ENCODE peak calls at places on chromosomes 4 and X, in six cellular contexts. One of them, this sample, is unnamed.

GRCh38 chr4:19693949-19694597 is 557.6 kb upstream of the SLIT2 start:
- DNase-seq in activated CD8-positive, alpha-beta memory T cell treated with anti-CD3 and anti-CD28 coated beads, Interleukin-2, amount 50 U/mL, for 4 hours: no peak
- DNase-seq in stimulated activated CD4-positive, alpha-beta T cell treated with anti-CD3 and anti-CD28 coated beads, Interleukin-2, amount 100 ng/mL, for 48 hours: no peak
- DNase-seq in vagina: no peak
- DNase-seq in transverse colon: no peak
- DNase-seq in EL: no peak
- DNase-seq in this sample: no peak

GRCh38 chr4:90226734-90227133 is 99.5 kb downstream of the CCSER1 start:
- DNase-seq in activated CD8-positive, alpha-beta memory T cell treated with anti-CD3 and anti-CD28 coated beads, Interleukin-2, amount 50 U/mL, for 4 hours: no peak
- DNase-seq in stimulated activated CD4-positive, alpha-beta T cell treated with anti-CD3 and anti-CD28 coated beads, Interleukin-2, amount 100 ng/mL, for 48 hours: no peak
- DNase-seq in vagina: no peak
- DNase-seq in transverse colon: no peak
- DNase-seq in EL: peak
- DNase-seq in this sample: peak

GRCh38 chr4:118004088-118004487 is 30.2 kb upstream of the NDST3 start:
- DNase-seq in activated CD8-positive, alpha-beta memory T cell treated with anti-CD3 and anti-CD28 coated beads, Interleukin-2, amount 50 U/mL, for 4 hours: no peak
- DNase-seq in stimulated activated CD4-positive, alpha-beta T cell treated with anti-CD3 and anti-CD28 coated beads, Interleukin-2, amount 100 ng/mL, for 48 hours: no peak
- DNase-seq in vagina: no peak
- DNase-seq in transverse colon: no peak
- DNase-seq in EL: no peak
- DNase-seq in this sample: no peak

GRCh38 chrX:136061302-136061701 is 76.1 kb downstream of the SLC9A6 start:
- DNase-seq in activated CD8-positive, alpha-beta memory T cell treated with anti-CD3 and anti-CD28 coated beads, Interleukin-2, amount 50 U/mL, for 4 hours: no peak
- DNase-seq in stimulated activated CD4-positive, alpha-beta T cell treated with anti-CD3 and anti-CD28 coated beads, Interleukin-2, amount 100 ng/mL, for 48 hours: no peak
- DNase-seq in vagina: no peak
- DNase-seq in transverse colon: no peak
- DNase-seq in EL: no peak
- DNase-seq in this sample: no peak

GRCh38 chr4:75653845-75654503 is 19.2 kb downstream of the G3BP2 start:
- DNase-seq in activated CD8-positive, alpha-beta memory T cell treated with anti-CD3 and anti-CD28 coated beads, Interleukin-2, amount 50 U/mL, for 4 hours: no peak
- DNase-seq in stimulated activated CD4-positive, alpha-beta T cell treated with anti-CD3 and anti-CD28 coated beads, Interleukin-2, amount 100 ng/mL, for 48 hours: no peak
- DNase-seq in vagina: no peak
- DNase-seq in transverse colon: no peak
- DNase-seq in EL: peak
- DNase-seq in this sample: peak

GRCh38 chr4:27007507-27007906 is 146.9 kb downstream of the STIM2 start:
- DNase-seq in activated CD8-positive, alpha-beta memory T cell treated with anti-CD3 and anti-CD28 coated beads, Interleukin-2, amount 50 U/mL, for 4 hours: no peak
- DNase-seq in stimulated activated CD4-positive, alpha-beta T cell treated with anti-CD3 and anti-CD28 coated beads, Interleukin-2, amount 100 ng/mL, for 48 hours: no peak
- DNase-seq in vagina: no peak
- DNase-seq in transverse colon: no peak
- DNase-seq in EL: no peak
- DNase-seq in this sample: no peak

GRCh38 chr4:181970356-181970755 is 272.8 kb upstream of the TENM3 start:
- DNase-seq in activated CD8-positive, alpha-beta memory T cell treated with anti-CD3 and anti-CD28 coated beads, Interleukin-2, amount 50 U/mL, for 4 hours: no peak
- DNase-seq in stimulated activated CD4-positive, alpha-beta T cell treated with anti-CD3 and anti-CD28 coated beads, Interleukin-2, amount 100 ng/mL, for 48 hours: no peak
- DNase-seq in vagina: no peak
- DNase-seq in transverse colon: no peak
- DNase-seq in EL: no peak
- DNase-seq in this sample: no peak

GRCh38 chrX:116863029-116863428 is 400.3 kb upstream of the CT83 start:
- DNase-seq in activated CD8-positive, alpha-beta memory T cell treated with anti-CD3 and anti-CD28 coated beads, Interleukin-2, amount 50 U/mL, for 4 hours: no peak
- DNase-seq in stimulated activated CD4-positive, alpha-beta T cell treated with anti-CD3 and anti-CD28 coated beads, Interleukin-2, amount 100 ng/mL, for 48 hours: no peak
- DNase-seq in vagina: no peak
- DNase-seq in transverse colon: no peak
- DNase-seq in EL: no peak
- DNase-seq in this sample: no peak

GRCh38 chrX:108001218-108001814 is 19.1 kb upstream of the TEX13B start:
- DNase-seq in activated CD8-positive, alpha-beta memory T cell treated with anti-CD3 and anti-CD28 coated beads, Interleukin-2, amount 50 U/mL, for 4 hours: no peak
- DNase-seq in stimulated activated CD4-positive, alpha-beta T cell treated with anti-CD3 and anti-CD28 coated beads, Interleukin-2, amount 100 ng/mL, for 48 hours: no peak
- DNase-seq in vagina: no peak
- DNase-seq in transverse colon: no peak
- DNase-seq in EL: peak
- DNase-seq in this sample: peak

GRCh38 chr4:16952462-16952871 is 54.0 kb upstream of the LDB2 start:
- DNase-seq in activated CD8-positive, alpha-beta memory T cell treated with anti-CD3 and anti-CD28 coated beads, Interleukin-2, amount 50 U/mL, for 4 hours: no peak
- DNase-seq in stimulated activated CD4-positive, alpha-beta T cell treated with anti-CD3 and anti-CD28 coated beads, Interleukin-2, amount 100 ng/mL, for 48 hours: no peak
- DNase-seq in vagina: no peak
- DNase-seq in transverse colon: no peak
- DNase-seq in EL: no peak
- DNase-seq in this sample: peak

GRCh38 chr4:132548463-132548862 is 600.6 kb upstream of the PCDH10 start:
- DNase-seq in activated CD8-positive, alpha-beta memory T cell treated with anti-CD3 and anti-CD28 coated beads, Interleukin-2, amount 50 U/mL, for 4 hours: no peak
- DNase-seq in stimulated activated CD4-positive, alpha-beta T cell treated with anti-CD3 and anti-CD28 coated beads, Interleukin-2, amount 100 ng/mL, for 48 hours: no peak
- DNase-seq in vagina: no peak
- DNase-seq in transverse colon: no peak
- DNase-seq in EL: no peak
- DNase-seq in this sample: no peak

GRCh38 chrX:34884693-34885277 is 57.8 kb upstream of the FAM47B start:
- DNase-seq in activated CD8-positive, alpha-beta memory T cell treated with anti-CD3 and anti-CD28 coated beads, Interleukin-2, amount 50 U/mL, for 4 hours: no peak
- DNase-seq in stimulated activated CD4-positive, alpha-beta T cell treated with anti-CD3 and anti-CD28 coated beads, Interleukin-2, amount 100 ng/mL, for 48 hours: no peak
- DNase-seq in vagina: no peak
- DNase-seq in transverse colon: no peak
- DNase-seq in EL: peak
- DNase-seq in this sample: peak

GRCh38 chr4:7199771-7200441 is 7.6 kb downstream of the SORCS2 start:
- DNase-seq in activated CD8-positive, alpha-beta memory T cell treated with anti-CD3 and anti-CD28 coated beads, Interleukin-2, amount 50 U/mL, for 4 hours: no peak
- DNase-seq in stimulated activated CD4-positive, alpha-beta T cell treated with anti-CD3 and anti-CD28 coated beads, Interleukin-2, amount 100 ng/mL, for 48 hours: no peak
- DNase-seq in vagina: peak
- DNase-seq in transverse colon: no peak
- DNase-seq in EL: no peak
- DNase-seq in this sample: no peak

GRCh38 chrX:48972214-48973164 is 845 bp upstream of the KCND1 start:
- DNase-seq in activated CD8-positive, alpha-beta memory T cell treated with anti-CD3 and anti-CD28 coated beads, Interleukin-2, amount 50 U/mL, for 4 hours: no peak
- DNase-seq in stimulated activated CD4-positive, alpha-beta T cell treated with anti-CD3 and anti-CD28 coated beads, Interleukin-2, amount 100 ng/mL, for 48 hours: peak
- DNase-seq in vagina: no peak
- DNase-seq in transverse colon: peak
- DNase-seq in EL: peak
- DNase-seq in this sample: peak

GRCh38 chr4:184792950-184793555 is 32.7 kb downstream of the ACSL1 start:
- DNase-seq in activated CD8-positive, alpha-beta memory T cell treated with anti-CD3 and anti-CD28 coated beads, Interleukin-2, amount 50 U/mL, for 4 hours: peak
- DNase-seq in stimulated activated CD4-positive, alpha-beta T cell treated with anti-CD3 and anti-CD28 coated beads, Interleukin-2, amount 100 ng/mL, for 48 hours: peak
- DNase-seq in vagina: no peak
- DNase-seq in transverse colon: no peak
- DNase-seq in EL: peak
- DNase-seq in this sample: peak

GRCh38 chrX:111090458-111090857 is 5.5 kb upstream of the PAK3 start:
- DNase-seq in activated CD8-positive, alpha-beta memory T cell treated with anti-CD3 and anti-CD28 coated beads, Interleukin-2, amount 50 U/mL, for 4 hours: no peak
- DNase-seq in stimulated activated CD4-positive, alpha-beta T cell treated with anti-CD3 and anti-CD28 coated beads, Interleukin-2, amount 100 ng/mL, for 48 hours: no peak
- DNase-seq in vagina: no peak
- DNase-seq in transverse colon: no peak
- DNase-seq in EL: no peak
- DNase-seq in this sample: no peak

GRCh38 chrX:39819921-39820849 is 277.6 kb downstream of the BCOR start:
- DNase-seq in activated CD8-positive, alpha-beta memory T cell treated with anti-CD3 and anti-CD28 coated beads, Interleukin-2, amount 50 U/mL, for 4 hours: no peak
- DNase-seq in stimulated activated CD4-positive, alpha-beta T cell treated with anti-CD3 and anti-CD28 coated beads, Interleukin-2, amount 100 ng/mL, for 48 hours: no peak
- DNase-seq in vagina: no peak
- DNase-seq in transverse colon: no peak
- DNase-seq in EL: no peak
- DNase-seq in this sample: no peak

GRCh38 chr4:74440356-74440755 is 4.6 kb upstream of the AREG start:
- DNase-seq in activated CD8-positive, alpha-beta memory T cell treated with anti-CD3 and anti-CD28 coated beads, Interleukin-2, amount 50 U/mL, for 4 hours: no peak
- DNase-seq in stimulated activated CD4-positive, alpha-beta T cell treated with anti-CD3 and anti-CD28 coated beads, Interleukin-2, amount 100 ng/mL, for 48 hours: no peak
- DNase-seq in vagina: no peak
- DNase-seq in transverse colon: no peak
- DNase-seq in EL: no peak
- DNase-seq in this sample: no peak

GRCh38 chr4:81084029-81084428 is 53.5 kb downstream of the BMP3 start:
- DNase-seq in activated CD8-positive, alpha-beta memory T cell treated with anti-CD3 and anti-CD28 coated beads, Interleukin-2, amount 50 U/mL, for 4 hours: no peak
- DNase-seq in stimulated activated CD4-positive, alpha-beta T cell treated with anti-CD3 and anti-CD28 coated beads, Interleukin-2, amount 100 ng/mL, for 48 hours: no peak
- DNase-seq in vagina: no peak
- DNase-seq in transverse colon: no peak
- DNase-seq in EL: no peak
- DNase-seq in this sample: peak

GRCh38 chrX:129665916-129666644 is 11.3 kb upstream of the APLN start:
- DNase-seq in activated CD8-positive, alpha-beta memory T cell treated with anti-CD3 and anti-CD28 coated beads, Interleukin-2, amount 50 U/mL, for 4 hours: no peak
- DNase-seq in stimulated activated CD4-positive, alpha-beta T cell treated with anti-CD3 and anti-CD28 coated beads, Interleukin-2, amount 100 ng/mL, for 48 hours: no peak
- DNase-seq in vagina: peak
- DNase-seq in transverse colon: no peak
- DNase-seq in EL: peak
- DNase-seq in this sample: peak

GRCh38 chr4:3406021-3406420 is 35.7 kb upstream of the HGFAC start:
- DNase-seq in activated CD8-positive, alpha-beta memory T cell treated with anti-CD3 and anti-CD28 coated beads, Interleukin-2, amount 50 U/mL, for 4 hours: no peak
- DNase-seq in stimulated activated CD4-positive, alpha-beta T cell treated with anti-CD3 and anti-CD28 coated beads, Interleukin-2, amount 100 ng/mL, for 48 hours: no peak
- DNase-seq in vagina: no peak
- DNase-seq in transverse colon: no peak
- DNase-seq in EL: no peak
- DNase-seq in this sample: no peak

GRCh38 chr4:6160536-6160935 is 39.8 kb downstream of the JAKMIP1 start:
- DNase-seq in activated CD8-positive, alpha-beta memory T cell treated with anti-CD3 and anti-CD28 coated beads, Interleukin-2, amount 50 U/mL, for 4 hours: no peak
- DNase-seq in stimulated activated CD4-positive, alpha-beta T cell treated with anti-CD3 and anti-CD28 coated beads, Interleukin-2, amount 100 ng/mL, for 48 hours: no peak
- DNase-seq in vagina: no peak
- DNase-seq in transverse colon: no peak
- DNase-seq in EL: no peak
- DNase-seq in this sample: no peak

GRCh38 chrX:117053260-117053659 is 590.5 kb upstream of the CT83 start:
- DNase-seq in activated CD8-positive, alpha-beta memory T cell treated with anti-CD3 and anti-CD28 coated beads, Interleukin-2, amount 50 U/mL, for 4 hours: no peak
- DNase-seq in stimulated activated CD4-positive, alpha-beta T cell treated with anti-CD3 and anti-CD28 coated beads, Interleukin-2, amount 100 ng/mL, for 48 hours: no peak
- DNase-seq in vagina: no peak
- DNase-seq in transverse colon: no peak
- DNase-seq in EL: no peak
- DNase-seq in this sample: no peak

GRCh38 chr4:41360911-41361830 is 104.4 kb downstream of the UCHL1 start:
- DNase-seq in activated CD8-positive, alpha-beta memory T cell treated with anti-CD3 and anti-CD28 coated beads, Interleukin-2, amount 50 U/mL, for 4 hours: no peak
- DNase-seq in stimulated activated CD4-positive, alpha-beta T cell treated with anti-CD3 and anti-CD28 coated beads, Interleukin-2, amount 100 ng/mL, for 48 hours: no peak
- DNase-seq in vagina: no peak
- DNase-seq in transverse colon: peak
- DNase-seq in EL: peak
- DNase-seq in this sample: peak

GRCh38 chrX:35711281-35711680 is 86.9 kb upstream of the MAGEB16 start:
- DNase-seq in activated CD8-positive, alpha-beta memory T cell treated with anti-CD3 and anti-CD28 coated beads, Interleukin-2, amount 50 U/mL, for 4 hours: no peak
- DNase-seq in stimulated activated CD4-positive, alpha-beta T cell treated with anti-CD3 and anti-CD28 coated beads, Interleukin-2, amount 100 ng/mL, for 48 hours: no peak
- DNase-seq in vagina: no peak
- DNase-seq in transverse colon: no peak
- DNase-seq in EL: peak
- DNase-seq in this sample: peak

GRCh38 chr4:15902741-15903140 is 35.8 kb downstream of the FGFBP1 start:
- DNase-seq in activated CD8-positive, alpha-beta memory T cell treated with anti-CD3 and anti-CD28 coated beads, Interleukin-2, amount 50 U/mL, for 4 hours: no peak
- DNase-seq in stimulated activated CD4-positive, alpha-beta T cell treated with anti-CD3 and anti-CD28 coated beads, Interleukin-2, amount 100 ng/mL, for 48 hours: no peak
- DNase-seq in vagina: no peak
- DNase-seq in transverse colon: no peak
- DNase-seq in EL: no peak
- DNase-seq in this sample: no peak

GRCh38 chrX:71618303-71618721 is at the start of gene CXCR3:
- DNase-seq in activated CD8-positive, alpha-beta memory T cell treated with anti-CD3 and anti-CD28 coated beads, Interleukin-2, amount 50 U/mL, for 4 hours: peak
- DNase-seq in stimulated activated CD4-positive, alpha-beta T cell treated with anti-CD3 and anti-CD28 coated beads, Interleukin-2, amount 100 ng/mL, for 48 hours: peak
- DNase-seq in vagina: no peak
- DNase-seq in transverse colon: peak
- DNase-seq in EL: no peak
- DNase-seq in this sample: no peak

GRCh38 chr4:93747220-93747619 is 81.3 kb upstream of the ATOH1 start:
- DNase-seq in activated CD8-positive, alpha-beta memory T cell treated with anti-CD3 and anti-CD28 coated beads, Interleukin-2, amount 50 U/mL, for 4 hours: no peak
- DNase-seq in stimulated activated CD4-positive, alpha-beta T cell treated with anti-CD3 and anti-CD28 coated beads, Interleukin-2, amount 100 ng/mL, for 48 hours: no peak
- DNase-seq in vagina: no peak
- DNase-seq in transverse colon: no peak
- DNase-seq in EL: no peak
- DNase-seq in this sample: no peak

GRCh38 chr4:25271866-25272265 is 38.0 kb downstream of the PI4K2B start:
- DNase-seq in activated CD8-positive, alpha-beta memory T cell treated with anti-CD3 and anti-CD28 coated beads, Interleukin-2, amount 50 U/mL, for 4 hours: no peak
- DNase-seq in stimulated activated CD4-positive, alpha-beta T cell treated with anti-CD3 and anti-CD28 coated beads, Interleukin-2, amount 100 ng/mL, for 48 hours: no peak
- DNase-seq in vagina: no peak
- DNase-seq in transverse colon: no peak
- DNase-seq in EL: no peak
- DNase-seq in this sample: no peak

GRCh38 chrX:150508461-150509367 is 59.7 kb upstream of the MTM1 start:
- DNase-seq in activated CD8-positive, alpha-beta memory T cell treated with anti-CD3 and anti-CD28 coated beads, Interleukin-2, amount 50 U/mL, for 4 hours: no peak
- DNase-seq in stimulated activated CD4-positive, alpha-beta T cell treated with anti-CD3 and anti-CD28 coated beads, Interleukin-2, amount 100 ng/mL, for 48 hours: no peak
- DNase-seq in vagina: no peak
- DNase-seq in transverse colon: peak
- DNase-seq in EL: no peak
- DNase-seq in this sample: peak

GRCh38 chr4:186920486-186920885 is 196.8 kb upstream of the FAT1 start:
- DNase-seq in activated CD8-positive, alpha-beta memory T cell treated with anti-CD3 and anti-CD28 coated beads, Interleukin-2, amount 50 U/mL, for 4 hours: no peak
- DNase-seq in stimulated activated CD4-positive, alpha-beta T cell treated with anti-CD3 and anti-CD28 coated beads, Interleukin-2, amount 100 ng/mL, for 48 hours: no peak
- DNase-seq in vagina: no peak
- DNase-seq in transverse colon: no peak
- DNase-seq in EL: peak
- DNase-seq in this sample: peak

This sample was measured in fibroblast of lung.